ENCODE peak calls at places on chromosomes 7 and 10, in six cellular contexts. U is Calu3, O is stromal cell of bone marrow, W is H7, Z is adrenal gland, R is NCI-H1048. N is an unnamed sample.

GRCh38 chr10:77416327-77417135 is 221.1 kb downstream of the KCNMA1 start:
- DNase-seq in U (no peak), O (peak; percentile 60), W (no peak), Z (no peak), R (no peak), N (no peak)

GRCh38 chr7:47600199-47601118 is 18.5 kb upstream of the TNS3 start:
- DNase-seq in U (peak; percentile 69), O (peak; percentile 65), W (no peak), Z (peak; percentile 57), R (no peak), N (no peak)

GRCh38 chr7:152568972-152569371 is 107.0 kb downstream of the XRCC2 start:
- DNase-seq in U (no peak), O (no peak), W (peak; percentile 70), Z (no peak), R (no peak), N (peak; percentile 37)

GRCh38 chr7:69250958-69251357 is 347.3 kb upstream of the AUTS2 start:
- DNase-seq in U (no peak), O (no peak), W (no peak), Z (no peak), R (no peak), N (no peak)

GRCh38 chr7:100801833-100802568 is 25.3 kb downstream of the EPHB4 start:
- DNase-seq in U (peak; percentile 89), O (no peak), W (peak; percentile 66), Z (peak; percentile 97), R (no peak), N (no peak)

GRCh38 chr10:111093741-111094380 is 17.0 kb downstream of the ADRA2A start:
- DNase-seq in U (no peak), O (peak; percentile 62), W (no peak), Z (no peak), R (no peak), N (no peak)

GRCh38 chr10:101075775-101076174 is 14.0 kb downstream of the KAZALD1 start:
- DNase-seq in U (no peak), O (no peak), W (peak; percentile 54), Z (no peak), R (no peak), N (no peak)

GRCh38 chr7:140456627-140457051 is 22.7 kb downstream of the MKRN1 start:
- DNase-seq in U (no peak), O (no peak), W (no peak), Z (no peak), R (no peak), N (no peak)

GRCh38 chr7:133310232-133310852 is 57.5 kb downstream of the EXOC4 start:
- DNase-seq in U (no peak), O (no peak), W (no peak), Z (peak; percentile 34), R (no peak), N (no peak)

GRCh38 chr7:115471891-115472290 is 550.0 kb downstream of the MDFIC start:
- DNase-seq in U (no peak), O (peak; percentile 16), W (no peak), Z (no peak), R (no peak), N (no peak)

GRCh38 chr7:112449353-112449752 is 907 bp upstream of the IFRD1 start:
- DNase-seq in U (peak; percentile 52), O (no peak), W (no peak), Z (peak; percentile 71), R (no peak), N (no peak)

GRCh38 chr10:26481914-26482550 is 43.9 kb downstream of the APBB1IP start:
- DNase-seq in U (no peak), O (no peak), W (no peak), Z (no peak), R (no peak), N (no peak)

GRCh38 chr7:155985518-155986427 is 173.5 kb upstream of the SHH start:
- DNase-seq in U (no peak), O (no peak), W (peak; percentile 16), Z (no peak), R (no peak), N (no peak)

GRCh38 chr7:157519798-157520244 is 183.0 kb downstream of the DNAJB6 start:
- DNase-seq in U (no peak), O (no peak), W (peak; percentile 56), Z (no peak), R (no peak), N (no peak)

GRCh38 chr7:3821473-3821872 is 520.4 kb downstream of the SDK1 start:
- DNase-seq in U (no peak), O (no peak), W (no peak), Z (no peak), R (no peak), N (no peak)

GRCh38 chr7:121831320-121831719 is 41.6 kb upstream of the PTPRZ1 start:
- DNase-seq in U (no peak), O (peak; percentile 6), W (no peak), Z (no peak), R (no peak), N (no peak)

GRCh38 chr10:129046074-129046681 is 420.9 kb upstream of the MGMT start:
- DNase-seq in U (no peak), O (peak; percentile 70), W (no peak), Z (no peak), R (no peak), N (no peak)

GRCh38 chr7:72123913-72124312 is 288.2 kb downstream of the CALN1 start:
- DNase-seq in U (no peak), O (no peak), W (no peak), Z (no peak), R (no peak), N (no peak)

GRCh38 chr7:1940402-1940786 is 270.3 kb downstream of the ELFN1 start:
- DNase-seq in U (peak; percentile 51), O (peak; percentile 66), W (no peak), Z (peak; percentile 41), R (no peak), N (no peak)

GRCh38 chr7:41189866-41190265 is 513.0 kb downstream of the INHBA start:
- DNase-seq in U (peak; percentile 54), O (peak; percentile 88), W (no peak), Z (no peak), R (no peak), N (no peak)

GRCh38 chr10:86815035-86815617 is 58.7 kb downstream of the BMPR1A start:
- DNase-seq in U (no peak), O (peak; percentile 64), W (no peak), Z (no peak), R (no peak), N (no peak)

N was measured in iPS-NIHi11.